ENCODE peak calls at places on chromosome X, in six cellular contexts. One of them, this sample, is unnamed.

GRCh38 chrX:118627084-118627758 is 100.2 kb upstream of the IL13RA1 start:
- DNase-seq in AG04449: no peak
- DNase-seq in GM20000: no peak
- DNase-seq in cardiac fibroblast: peak; percentile 10
- DNase-seq in HFFc6: no peak
- DNase-seq in neural crest cell: no peak
- DNase-seq in this sample: no peak

GRCh38 chrX:2751291-2751690 is 549 bp upstream of the XG start:
- DNase-seq in cardiac fibroblast: no peak
- DNase-seq in neural crest cell: no peak
- DNase-seq in GM20000: no peak
- DNase-seq in AG04449: no peak
- DNase-seq in HFFc6: peak; percentile 47
- DNase-seq in this sample: no peak

GRCh38 chrX:23694606-23695005 is 27.3 kb downstream of the PRDX4 start:
- DNase-seq in AG04449: no peak
- DNase-seq in neural crest cell: peak; percentile 39
- DNase-seq in GM20000: peak; percentile 34
- DNase-seq in HFFc6: peak; percentile 26
- DNase-seq in cardiac fibroblast: peak; percentile 68
- DNase-seq in this sample: peak; percentile 4

GRCh38 chrX:107773906-107774435 is 1.6 kb downstream of the TSC22D3 start:
- DNase-seq in HFFc6: no peak
- DNase-seq in cardiac fibroblast: no peak
- DNase-seq in GM20000: no peak
- DNase-seq in neural crest cell: no peak
- DNase-seq in AG04449: no peak
- DNase-seq in this sample: no peak

GRCh38 chrX:30941898-30942297 is 52.8 kb upstream of the TAB3 start:
- DNase-seq in HFFc6: no peak
- DNase-seq in AG04449: no peak
- DNase-seq in cardiac fibroblast: no peak
- DNase-seq in GM20000: no peak
- DNase-seq in neural crest cell: no peak
- DNase-seq in this sample: no peak

GRCh38 chrX:129842510-129843208 is 1.0 kb downstream of the ZDHHC9 start:
- DNase-seq in GM20000: no peak
- DNase-seq in AG04449: no peak
- DNase-seq in neural crest cell: no peak
- DNase-seq in HFFc6: peak; percentile 15
- DNase-seq in cardiac fibroblast: peak; percentile 69
- DNase-seq in this sample: peak; percentile 22

GRCh38 chrX:19807414-19807813 is 80.0 kb downstream of the SH3KBP1 start:
- DNase-seq in cardiac fibroblast: no peak
- DNase-seq in GM20000: no peak
- DNase-seq in HFFc6: no peak
- DNase-seq in neural crest cell: no peak
- DNase-seq in AG04449: no peak
- DNase-seq in this sample: no peak

GRCh38 chrX:154804957-154805695 is at the start of gene MPP1:
- DNase-seq in GM20000: peak; percentile 88
- DNase-seq in HFFc6: peak; percentile 50
- DNase-seq in neural crest cell: peak; percentile 59
- DNase-seq in AG04449: no peak
- DNase-seq in cardiac fibroblast: peak; percentile 63
- DNase-seq in this sample: no peak

GRCh38 chrX:34961662-34962061 is 19.1 kb downstream of the FAM47B start:
- DNase-seq in GM20000: no peak
- DNase-seq in HFFc6: no peak
- DNase-seq in cardiac fibroblast: no peak
- DNase-seq in AG04449: no peak
- DNase-seq in neural crest cell: no peak
- DNase-seq in this sample: no peak

GRCh38 chrX:91414710-91415109 is 19.9 kb upstream of the PABPC5 start:
- DNase-seq in neural crest cell: no peak
- DNase-seq in GM20000: no peak
- DNase-seq in AG04449: no peak
- DNase-seq in HFFc6: no peak
- DNase-seq in cardiac fibroblast: peak; percentile 9
- DNase-seq in this sample: no peak

GRCh38 chrX:108313662-108314061 is 124.6 kb downstream of the COL4A6 start:
- DNase-seq in HFFc6: peak; percentile 1
- DNase-seq in AG04449: no peak
- DNase-seq in GM20000: no peak
- DNase-seq in cardiac fibroblast: peak; percentile 60
- DNase-seq in neural crest cell: no peak
- DNase-seq in this sample: no peak

GRCh38 chrX:46965125-46965758 is 53.0 kb downstream of the JADE3 start:
- DNase-seq in AG04449: no peak
- DNase-seq in cardiac fibroblast: peak; percentile 52
- DNase-seq in GM20000: no peak
- DNase-seq in neural crest cell: no peak
- DNase-seq in HFFc6: peak; percentile 2
- DNase-seq in this sample: no peak

GRCh38 chrX:129833153-129834004 is 10.3 kb downstream of the ZDHHC9 start:
- DNase-seq in GM20000: no peak
- DNase-seq in neural crest cell: no peak
- DNase-seq in AG04449: peak; percentile 23
- DNase-seq in HFFc6: peak; percentile 21
- DNase-seq in cardiac fibroblast: peak; percentile 52
- DNase-seq in this sample: no peak

GRCh38 chrX:9681422-9681821 is 84.2 kb downstream of the GPR143 start:
- DNase-seq in AG04449: no peak
- DNase-seq in HFFc6: no peak
- DNase-seq in GM20000: no peak
- DNase-seq in neural crest cell: no peak
- DNase-seq in cardiac fibroblast: peak; percentile 46
- DNase-seq in this sample: no peak

GRCh38 chrX:50723006-50723405 is 91.0 kb downstream of the SHROOM4 start:
- DNase-seq in cardiac fibroblast: peak; percentile 11
- DNase-seq in AG04449: no peak
- DNase-seq in GM20000: no peak
- DNase-seq in HFFc6: no peak
- DNase-seq in neural crest cell: no peak
- DNase-seq in this sample: no peak

GRCh38 chrX:104270916-104271512 is 16.3 kb upstream of the ESX1 start:
- DNase-seq in neural crest cell: peak; percentile 40
- DNase-seq in cardiac fibroblast: peak; percentile 51
- DNase-seq in GM20000: no peak
- DNase-seq in HFFc6: peak; percentile 11
- DNase-seq in AG04449: no peak
- DNase-seq in this sample: no peak

GRCh38 chrX:727738-728621 is 97.4 kb downstream of the SHOX start:
- DNase-seq in cardiac fibroblast: no peak
- DNase-seq in neural crest cell: peak; percentile 24
- DNase-seq in AG04449: no peak
- DNase-seq in GM20000: no peak
- DNase-seq in HFFc6: no peak
- DNase-seq in this sample: no peak

GRCh38 chrX:116241001-116241400 is 70.5 kb downstream of the AGTR2 start:
- DNase-seq in HFFc6: no peak
- DNase-seq in neural crest cell: no peak
- DNase-seq in GM20000: no peak
- DNase-seq in cardiac fibroblast: no peak
- DNase-seq in AG04449: no peak
- DNase-seq in this sample: no peak

GRCh38 chrX:37692918-37693317 is 7.3 kb downstream of the XK start:
- DNase-seq in cardiac fibroblast: peak; percentile 15
- DNase-seq in neural crest cell: no peak
- DNase-seq in HFFc6: no peak
- DNase-seq in AG04449: no peak
- DNase-seq in GM20000: no peak
- DNase-seq in this sample: no peak

GRCh38 chrX:150569155-150569477 is 695 bp downstream of the MTM1 start:
- DNase-seq in neural crest cell: no peak
- DNase-seq in GM20000: peak; percentile 30
- DNase-seq in AG04449: no peak
- DNase-seq in HFFc6: peak; percentile 17
- DNase-seq in cardiac fibroblast: peak; percentile 48
- DNase-seq in this sample: no peak

GRCh38 chrX:85590638-85591037 is 211.2 kb upstream of the POF1B start:
- DNase-seq in AG04449: no peak
- DNase-seq in HFFc6: no peak
- DNase-seq in neural crest cell: no peak
- DNase-seq in cardiac fibroblast: no peak
- DNase-seq in GM20000: no peak
- DNase-seq in this sample: no peak

GRCh38 chrX:131827935-131828334 is 195.2 kb upstream of the STK26 start:
- DNase-seq in neural crest cell: no peak
- DNase-seq in HFFc6: no peak
- DNase-seq in GM20000: peak; percentile 33
- DNase-seq in AG04449: no peak
- DNase-seq in cardiac fibroblast: peak; percentile 43
- DNase-seq in this sample: no peak

GRCh38 chrX:153726286-153727107 is 1.8 kb downstream of the ABCD1 start:
- DNase-seq in cardiac fibroblast: peak; percentile 51
- DNase-seq in AG04449: no peak
- DNase-seq in GM20000: peak; percentile 84
- DNase-seq in HFFc6: peak; percentile 45
- DNase-seq in neural crest cell: peak; percentile 44
- DNase-seq in this sample: no peak

GRCh38 chrX:19174401-19175025 is 52.2 kb upstream of the ADGRG2 start:
- DNase-seq in AG04449: peak; percentile 4
- DNase-seq in HFFc6: peak; percentile 3
- DNase-seq in cardiac fibroblast: peak; percentile 71
- DNase-seq in neural crest cell: no peak
- DNase-seq in GM20000: no peak
- DNase-seq in this sample: peak; percentile 10

GRCh38 chrX:123487226-123487625 is 245.6 kb downstream of the THOC2 start:
- DNase-seq in HFFc6: peak; percentile 39
- DNase-seq in cardiac fibroblast: no peak
- DNase-seq in AG04449: peak; percentile 26
- DNase-seq in neural crest cell: no peak
- DNase-seq in GM20000: no peak
- DNase-seq in this sample: no peak

GRCh38 chrX:17987783-17988182 is 126.7 kb upstream of the RAI2 start:
- DNase-seq in HFFc6: no peak
- DNase-seq in cardiac fibroblast: no peak
- DNase-seq in neural crest cell: no peak
- DNase-seq in AG04449: no peak
- DNase-seq in GM20000: no peak
- DNase-seq in this sample: no peak

GRCh38 chrX:133749370-133749769 is 236.0 kb downstream of the GPC3 start:
- DNase-seq in GM20000: no peak
- DNase-seq in HFFc6: no peak
- DNase-seq in cardiac fibroblast: no peak
- DNase-seq in neural crest cell: no peak
- DNase-seq in AG04449: no peak
- DNase-seq in this sample: no peak

GRCh38 chrX:150506486-150506885 is 61.9 kb upstream of the MTM1 start:
- DNase-seq in cardiac fibroblast: no peak
- DNase-seq in GM20000: no peak
- DNase-seq in HFFc6: no peak
- DNase-seq in neural crest cell: no peak
- DNase-seq in AG04449: no peak
- DNase-seq in this sample: no peak

GRCh38 chrX:39204945-39205344 is 403.7 kb downstream of the MID1IP1 start:
- DNase-seq in neural crest cell: no peak
- DNase-seq in HFFc6: no peak
- DNase-seq in cardiac fibroblast: no peak
- DNase-seq in GM20000: no peak
- DNase-seq in AG04449: no peak
- DNase-seq in this sample: no peak

GRCh38 chrX:15437724-15438123 is 53.5 kb upstream of the VEGFD start:
- DNase-seq in HFFc6: no peak
- DNase-seq in AG04449: no peak
- DNase-seq in cardiac fibroblast: no peak
- DNase-seq in GM20000: no peak
- DNase-seq in neural crest cell: no peak
- DNase-seq in this sample: no peak

GRCh38 chrX:13009256-13009655 is 34.3 kb downstream of the TMSB4X start:
- DNase-seq in GM20000: no peak
- DNase-seq in AG04449: no peak
- DNase-seq in cardiac fibroblast: no peak
- DNase-seq in neural crest cell: no peak
- DNase-seq in HFFc6: no peak
- DNase-seq in this sample: no peak

GRCh38 chrX:149504226-149504914 is 736 bp downstream of the IDS start:
- DNase-seq in HFFc6: no peak
- DNase-seq in neural crest cell: no peak
- DNase-seq in AG04449: no peak
- DNase-seq in cardiac fibroblast: peak; percentile 16
- DNase-seq in GM20000: peak; percentile 59
- DNase-seq in this sample: no peak
- TF ChIP-seq CTCF in HFFc6: peak; percentile 64
- TF ChIP-seq CTCF in neural crest cell: peak; percentile 36
- TF ChIP-seq CTCF in AG04449: peak; percentile 46
- TF ChIP-seq CTCF in cardiac fibroblast: peak; percentile 15
- TF ChIP-seq CTCF in GM20000: peak; percentile 57
- TF ChIP-seq CTCF in this sample: peak; percentile 39

GRCh38 chrX:102835504-102836146 is 101.4 kb upstream of the RAB40AL start:
- DNase-seq in HFFc6: peak; percentile 16
- DNase-seq in AG04449: no peak
- DNase-seq in neural crest cell: no peak
- DNase-seq in cardiac fibroblast: peak; percentile 50
- DNase-seq in GM20000: peak; percentile 2
- DNase-seq in this sample: no peak
- TF ChIP-seq CTCF in HFFc6: peak; percentile 73
- TF ChIP-seq CTCF in AG04449: peak; percentile 48
- TF ChIP-seq CTCF in neural crest cell: peak; percentile 60
- TF ChIP-seq CTCF in cardiac fibroblast: peak; percentile 58
- TF ChIP-seq CTCF in GM20000: no peak
- TF ChIP-seq CTCF in this sample: peak; percentile 62

GRCh38 chrX:55450259-55450658 is 1.7 kb upstream of the MAGEH1 start:
- DNase-seq in neural crest cell: no peak
- DNase-seq in cardiac fibroblast: peak; percentile 7
- DNase-seq in HFFc6: no peak
- DNase-seq in GM20000: no peak
- DNase-seq in AG04449: no peak
- DNase-seq in this sample: no peak
- TF ChIP-seq CTCF in neural crest cell: peak; percentile 26
- TF ChIP-seq CTCF in cardiac fibroblast: no peak
- TF ChIP-seq CTCF in HFFc6: peak; percentile 28
- TF ChIP-seq CTCF in GM20000: no peak
- TF ChIP-seq CTCF in AG04449: no peak
- TF ChIP-seq CTCF in this sample: no peak

GRCh38 chrX:43961699-43962098 is 11.5 kb downstream of the NDP start:
- DNase-seq in neural crest cell: no peak
- DNase-seq in HFFc6: no peak
- DNase-seq in GM20000: no peak
- DNase-seq in AG04449: no peak
- DNase-seq in cardiac fibroblast: peak; percentile 11
- DNase-seq in this sample: no peak

GRCh38 chrX:43962636-43963035 is 10.6 kb downstream of the NDP start:
- DNase-seq in HFFc6: no peak
- DNase-seq in GM20000: no peak
- DNase-seq in AG04449: no peak
- DNase-seq in cardiac fibroblast: no peak
- DNase-seq in neural crest cell: no peak
- DNase-seq in this sample: no peak

GRCh38 chrX:43956034-43956433 is 17.2 kb downstream of the NDP start:
- DNase-seq in neural crest cell: no peak
- DNase-seq in HFFc6: no peak
- DNase-seq in cardiac fibroblast: no peak
- DNase-seq in AG04449: no peak
- DNase-seq in GM20000: no peak
- DNase-seq in this sample: no peak

GRCh38 chrX:43963726-43964125 is 9.5 kb downstream of the NDP start:
- DNase-seq in HFFc6: no peak
- DNase-seq in AG04449: no peak
- DNase-seq in neural crest cell: no peak
- DNase-seq in GM20000: no peak
- DNase-seq in cardiac fibroblast: no peak
- DNase-seq in this sample: no peak

GRCh38 chrX:43958529-43958928 is 14.7 kb downstream of the NDP start:
- DNase-seq in AG04449: peak; percentile 46
- DNase-seq in HFFc6: peak; percentile 77
- DNase-seq in neural crest cell: peak; percentile 22
- DNase-seq in GM20000: peak; percentile 13
- DNase-seq in cardiac fibroblast: peak; percentile 86
- DNase-seq in this sample: peak; percentile 72
- TF ChIP-seq CTCF in AG04449: peak; percentile 53
- TF ChIP-seq CTCF in HFFc6: peak; percentile 82
- TF ChIP-seq CTCF in neural crest cell: peak; percentile 77
- TF ChIP-seq CTCF in GM20000: peak; percentile 30
- TF ChIP-seq CTCF in cardiac fibroblast: peak; percentile 72
- TF ChIP-seq CTCF in this sample: peak; percentile 79

This sample was measured in AG09319.